ENCODE peak calls at places on chromosomes 5 and 9, in seven cellular contexts. One of them, this sample, is unnamed.

GRCh38 chr5:137374110-137374853 is 124.8 kb downstream of the SPOCK1 start:
- DNase-seq in activated T-helper 1 cell treated with anti-CD3 and anti-CD28 coated beads, Interleukin-2, amount 50 U/mL, for 16 hours: no peak
- DNase-seq in GM12865: no peak
- DNase-seq in Calu3: no peak
- DNase-seq in C1 segment of cervical spinal cord: no peak
- DNase-seq in MCF 10A: no peak
- DNase-seq in pulmonary artery endothelial cell: peak; percentile 17
- DNase-seq in this sample: no peak

GRCh38 chr9:14616188-14616982 is 76.8 kb downstream of the ZDHHC21 start:
- DNase-seq in pulmonary artery endothelial cell: peak; percentile 43
- DNase-seq in activated T-helper 1 cell treated with anti-CD3 and anti-CD28 coated beads, Interleukin-2, amount 50 U/mL, for 16 hours: no peak
- DNase-seq in Calu3: peak; percentile 2
- DNase-seq in GM12865: peak; percentile 66
- DNase-seq in C1 segment of cervical spinal cord: no peak
- DNase-seq in MCF 10A: peak; percentile 65
- DNase-seq in this sample: no peak

GRCh38 chr9:28808042-28808441 is 1234.8 kb upstream of the C9orf72 start:
- DNase-seq in GM12865: no peak
- DNase-seq in MCF 10A: peak; percentile 71
- DNase-seq in C1 segment of cervical spinal cord: no peak
- DNase-seq in pulmonary artery endothelial cell: no peak
- DNase-seq in activated T-helper 1 cell treated with anti-CD3 and anti-CD28 coated beads, Interleukin-2, amount 50 U/mL, for 16 hours: no peak
- DNase-seq in Calu3: no peak
- DNase-seq in this sample: no peak

GRCh38 chr9:82668724-82669324 is 394.1 kb downstream of the RASEF start:
- DNase-seq in C1 segment of cervical spinal cord: no peak
- DNase-seq in GM12865: no peak
- DNase-seq in activated T-helper 1 cell treated with anti-CD3 and anti-CD28 coated beads, Interleukin-2, amount 50 U/mL, for 16 hours: no peak
- DNase-seq in pulmonary artery endothelial cell: no peak
- DNase-seq in MCF 10A: no peak
- DNase-seq in Calu3: no peak
- DNase-seq in this sample: no peak

GRCh38 chr5:112240011-112240410 is 179.1 kb downstream of the EPB41L4A start:
- DNase-seq in activated T-helper 1 cell treated with anti-CD3 and anti-CD28 coated beads, Interleukin-2, amount 50 U/mL, for 16 hours: no peak
- DNase-seq in Calu3: peak; percentile 58
- DNase-seq in MCF 10A: peak; percentile 17
- DNase-seq in GM12865: no peak
- DNase-seq in pulmonary artery endothelial cell: no peak
- DNase-seq in C1 segment of cervical spinal cord: no peak
- DNase-seq in this sample: no peak

GRCh38 chr9:113501821-113502220 is 38.3 kb downstream of the RGS3 start:
- DNase-seq in MCF 10A: no peak
- DNase-seq in pulmonary artery endothelial cell: no peak
- DNase-seq in GM12865: no peak
- DNase-seq in activated T-helper 1 cell treated with anti-CD3 and anti-CD28 coated beads, Interleukin-2, amount 50 U/mL, for 16 hours: no peak
- DNase-seq in Calu3: no peak
- DNase-seq in C1 segment of cervical spinal cord: no peak
- DNase-seq in this sample: no peak

GRCh38 chr5:149581931-149582768 is 852 bp downstream of the ARHGEF37 start:
- DNase-seq in pulmonary artery endothelial cell: peak; percentile 41
- DNase-seq in activated T-helper 1 cell treated with anti-CD3 and anti-CD28 coated beads, Interleukin-2, amount 50 U/mL, for 16 hours: no peak
- DNase-seq in Calu3: no peak
- DNase-seq in MCF 10A: peak; percentile 57
- DNase-seq in C1 segment of cervical spinal cord: no peak
- DNase-seq in GM12865: no peak
- DNase-seq in this sample: no peak

GRCh38 chr9:13450723-13451122 is 171.2 kb upstream of the MPDZ start:
- DNase-seq in GM12865: peak; percentile 1
- DNase-seq in activated T-helper 1 cell treated with anti-CD3 and anti-CD28 coated beads, Interleukin-2, amount 50 U/mL, for 16 hours: no peak
- DNase-seq in MCF 10A: no peak
- DNase-seq in pulmonary artery endothelial cell: no peak
- DNase-seq in Calu3: no peak
- DNase-seq in C1 segment of cervical spinal cord: no peak
- DNase-seq in this sample: no peak

GRCh38 chr9:93200989-93201339 is 17.0 kb downstream of the WNK2 start:
- DNase-seq in Calu3: no peak
- DNase-seq in MCF 10A: no peak
- DNase-seq in C1 segment of cervical spinal cord: no peak
- DNase-seq in GM12865: no peak
- DNase-seq in pulmonary artery endothelial cell: no peak
- DNase-seq in activated T-helper 1 cell treated with anti-CD3 and anti-CD28 coated beads, Interleukin-2, amount 50 U/mL, for 16 hours: no peak
- DNase-seq in this sample: no peak

GRCh38 chr5:154179846-154180710 is 10.5 kb upstream of the GALNT10 start:
- DNase-seq in C1 segment of cervical spinal cord: no peak
- DNase-seq in pulmonary artery endothelial cell: no peak
- DNase-seq in Calu3: peak; percentile 38
- DNase-seq in activated T-helper 1 cell treated with anti-CD3 and anti-CD28 coated beads, Interleukin-2, amount 50 U/mL, for 16 hours: no peak
- DNase-seq in GM12865: peak; percentile 74
- DNase-seq in MCF 10A: peak; percentile 81
- DNase-seq in this sample: no peak

GRCh38 chr5:116404792-116405191 is 169.8 kb downstream of the SEMA6A start:
- DNase-seq in Calu3: no peak
- DNase-seq in C1 segment of cervical spinal cord: no peak
- DNase-seq in activated T-helper 1 cell treated with anti-CD3 and anti-CD28 coated beads, Interleukin-2, amount 50 U/mL, for 16 hours: no peak
- DNase-seq in GM12865: no peak
- DNase-seq in pulmonary artery endothelial cell: no peak
- DNase-seq in MCF 10A: no peak
- DNase-seq in this sample: no peak

GRCh38 chr5:77630246-77631165 is 8.0 kb downstream of the OTP start:
- DNase-seq in pulmonary artery endothelial cell: no peak
- DNase-seq in GM12865: peak; percentile 96
- DNase-seq in Calu3: peak; percentile 94
- DNase-seq in activated T-helper 1 cell treated with anti-CD3 and anti-CD28 coated beads, Interleukin-2, amount 50 U/mL, for 16 hours: no peak
- DNase-seq in MCF 10A: peak; percentile 23
- DNase-seq in C1 segment of cervical spinal cord: no peak
- DNase-seq in this sample: no peak

GRCh38 chr5:84119252-84119651 is 265.4 kb downstream of the EDIL3 start:
- DNase-seq in activated T-helper 1 cell treated with anti-CD3 and anti-CD28 coated beads, Interleukin-2, amount 50 U/mL, for 16 hours: no peak
- DNase-seq in MCF 10A: no peak
- DNase-seq in C1 segment of cervical spinal cord: no peak
- DNase-seq in GM12865: no peak
- DNase-seq in Calu3: no peak
- DNase-seq in pulmonary artery endothelial cell: no peak
- DNase-seq in this sample: no peak

GRCh38 chr9:120659617-120660169 is 54.6 kb downstream of the MEGF9 start:
- DNase-seq in GM12865: no peak
- DNase-seq in pulmonary artery endothelial cell: no peak
- DNase-seq in C1 segment of cervical spinal cord: no peak
- DNase-seq in Calu3: no peak
- DNase-seq in MCF 10A: no peak
- DNase-seq in activated T-helper 1 cell treated with anti-CD3 and anti-CD28 coated beads, Interleukin-2, amount 50 U/mL, for 16 hours: no peak
- DNase-seq in this sample: no peak

GRCh38 chr9:99430301-99430700 is 208.2 kb downstream of the SEC61B start:
- DNase-seq in GM12865: peak; percentile 52
- DNase-seq in MCF 10A: no peak
- DNase-seq in activated T-helper 1 cell treated with anti-CD3 and anti-CD28 coated beads, Interleukin-2, amount 50 U/mL, for 16 hours: no peak
- DNase-seq in C1 segment of cervical spinal cord: no peak
- DNase-seq in pulmonary artery endothelial cell: no peak
- DNase-seq in Calu3: no peak
- DNase-seq in this sample: no peak

GRCh38 chr9:93059097-93059959 is 827 bp downstream of the SUSD3 start:
- DNase-seq in C1 segment of cervical spinal cord: no peak
- DNase-seq in Calu3: no peak
- DNase-seq in pulmonary artery endothelial cell: no peak
- DNase-seq in GM12865: peak; percentile 57
- DNase-seq in activated T-helper 1 cell treated with anti-CD3 and anti-CD28 coated beads, Interleukin-2, amount 50 U/mL, for 16 hours: no peak
- DNase-seq in MCF 10A: no peak
- DNase-seq in this sample: no peak

GRCh38 chr5:176379881-176380280 is 8.5 kb downstream of the NOP16 start:
- DNase-seq in pulmonary artery endothelial cell: no peak
- DNase-seq in activated T-helper 1 cell treated with anti-CD3 and anti-CD28 coated beads, Interleukin-2, amount 50 U/mL, for 16 hours: no peak
- DNase-seq in GM12865: peak; percentile 27
- DNase-seq in Calu3: no peak
- DNase-seq in C1 segment of cervical spinal cord: no peak
- DNase-seq in MCF 10A: no peak
- DNase-seq in this sample: no peak

GRCh38 chr5:39947657-39948056 is 522.9 kb upstream of the DAB2 start:
- DNase-seq in activated T-helper 1 cell treated with anti-CD3 and anti-CD28 coated beads, Interleukin-2, amount 50 U/mL, for 16 hours: no peak
- DNase-seq in pulmonary artery endothelial cell: no peak
- DNase-seq in GM12865: no peak
- DNase-seq in MCF 10A: peak; percentile 2
- DNase-seq in Calu3: peak; percentile 5
- DNase-seq in C1 segment of cervical spinal cord: no peak
- DNase-seq in this sample: no peak

GRCh38 chr5:57191163-57191562 is 17.3 kb downstream of the GPBP1 start:
- DNase-seq in C1 segment of cervical spinal cord: no peak
- DNase-seq in activated T-helper 1 cell treated with anti-CD3 and anti-CD28 coated beads, Interleukin-2, amount 50 U/mL, for 16 hours: no peak
- DNase-seq in Calu3: no peak
- DNase-seq in pulmonary artery endothelial cell: no peak
- DNase-seq in GM12865: no peak
- DNase-seq in MCF 10A: no peak
- DNase-seq in this sample: no peak

GRCh38 chr5:140821375-140822280 is at the start of gene PCDHA5:
- DNase-seq in MCF 10A: peak; percentile 17
- DNase-seq in activated T-helper 1 cell treated with anti-CD3 and anti-CD28 coated beads, Interleukin-2, amount 50 U/mL, for 16 hours: no peak
- DNase-seq in pulmonary artery endothelial cell: no peak
- DNase-seq in C1 segment of cervical spinal cord: no peak
- DNase-seq in Calu3: no peak
- DNase-seq in GM12865: peak; percentile 10
- DNase-seq in this sample: no peak

GRCh38 chr5:58016892-58017291 is 443.0 kb downstream of the PLK2 start:
- DNase-seq in C1 segment of cervical spinal cord: no peak
- DNase-seq in pulmonary artery endothelial cell: no peak
- DNase-seq in GM12865: no peak
- DNase-seq in Calu3: no peak
- DNase-seq in MCF 10A: peak; percentile 23
- DNase-seq in activated T-helper 1 cell treated with anti-CD3 and anti-CD28 coated beads, Interleukin-2, amount 50 U/mL, for 16 hours: no peak
- DNase-seq in this sample: no peak

GRCh38 chr5:108101105-108101504 is 280.8 kb downstream of the FBXL17 start:
- DNase-seq in activated T-helper 1 cell treated with anti-CD3 and anti-CD28 coated beads, Interleukin-2, amount 50 U/mL, for 16 hours: no peak
- DNase-seq in GM12865: no peak
- DNase-seq in MCF 10A: no peak
- DNase-seq in pulmonary artery endothelial cell: no peak
- DNase-seq in C1 segment of cervical spinal cord: peak; percentile 21
- DNase-seq in Calu3: no peak
- DNase-seq in this sample: no peak

GRCh38 chr9:133221177-133221809 is 12.2 kb upstream of the OBP2B start:
- DNase-seq in pulmonary artery endothelial cell: no peak
- DNase-seq in Calu3: no peak
- DNase-seq in MCF 10A: no peak
- DNase-seq in C1 segment of cervical spinal cord: no peak
- DNase-seq in GM12865: peak; percentile 18
- DNase-seq in activated T-helper 1 cell treated with anti-CD3 and anti-CD28 coated beads, Interleukin-2, amount 50 U/mL, for 16 hours: no peak
- DNase-seq in this sample: peak; percentile 56

GRCh38 chr5:159734366-159734765 is 181.9 kb upstream of the ADRA1B start:
- DNase-seq in GM12865: no peak
- DNase-seq in pulmonary artery endothelial cell: no peak
- DNase-seq in activated T-helper 1 cell treated with anti-CD3 and anti-CD28 coated beads, Interleukin-2, amount 50 U/mL, for 16 hours: no peak
- DNase-seq in Calu3: no peak
- DNase-seq in MCF 10A: no peak
- DNase-seq in C1 segment of cervical spinal cord: no peak
- DNase-seq in this sample: no peak

GRCh38 chr5:16574789-16575785 is 41.7 kb downstream of the RETREG1 start:
- DNase-seq in C1 segment of cervical spinal cord: peak; percentile 51
- DNase-seq in Calu3: no peak
- DNase-seq in activated T-helper 1 cell treated with anti-CD3 and anti-CD28 coated beads, Interleukin-2, amount 50 U/mL, for 16 hours: no peak
- DNase-seq in MCF 10A: peak; percentile 73
- DNase-seq in pulmonary artery endothelial cell: no peak
- DNase-seq in GM12865: no peak
- DNase-seq in this sample: peak; percentile 35

GRCh38 chr5:83077662-83078261 is 415 bp downstream of the XRCC4 start:
- DNase-seq in GM12865: peak; percentile 37
- DNase-seq in MCF 10A: no peak
- DNase-seq in Calu3: peak; percentile 14
- DNase-seq in pulmonary artery endothelial cell: no peak
- DNase-seq in C1 segment of cervical spinal cord: no peak
- DNase-seq in activated T-helper 1 cell treated with anti-CD3 and anti-CD28 coated beads, Interleukin-2, amount 50 U/mL, for 16 hours: no peak
- DNase-seq in this sample: no peak

GRCh38 chr9:84748112-84748511 is 78.6 kb downstream of the NTRK2 start:
- DNase-seq in C1 segment of cervical spinal cord: no peak
- DNase-seq in activated T-helper 1 cell treated with anti-CD3 and anti-CD28 coated beads, Interleukin-2, amount 50 U/mL, for 16 hours: no peak
- DNase-seq in MCF 10A: no peak
- DNase-seq in pulmonary artery endothelial cell: no peak
- DNase-seq in Calu3: no peak
- DNase-seq in GM12865: peak; percentile 67
- DNase-seq in this sample: no peak

GRCh38 chr9:137316012-137316981 is 14.2 kb upstream of the NRARP start:
- DNase-seq in MCF 10A: peak; percentile 59
- DNase-seq in C1 segment of cervical spinal cord: no peak
- DNase-seq in pulmonary artery endothelial cell: no peak
- DNase-seq in activated T-helper 1 cell treated with anti-CD3 and anti-CD28 coated beads, Interleukin-2, amount 50 U/mL, for 16 hours: no peak
- DNase-seq in Calu3: peak; percentile 60
- DNase-seq in GM12865: peak; percentile 61
- DNase-seq in this sample: no peak

GRCh38 chr9:136482046-136482792 is 621 bp downstream of the SEC16A start:
- DNase-seq in C1 segment of cervical spinal cord: no peak
- DNase-seq in GM12865: peak; percentile 39
- DNase-seq in MCF 10A: peak; percentile 54
- DNase-seq in Calu3: no peak
- DNase-seq in pulmonary artery endothelial cell: no peak
- DNase-seq in activated T-helper 1 cell treated with anti-CD3 and anti-CD28 coated beads, Interleukin-2, amount 50 U/mL, for 16 hours: no peak
- DNase-seq in this sample: no peak

GRCh38 chr9:96874947-96875459 is 20.7 kb upstream of the ZNF782 start:
- DNase-seq in C1 segment of cervical spinal cord: no peak
- DNase-seq in MCF 10A: peak; percentile 94
- DNase-seq in Calu3: peak; percentile 59
- DNase-seq in activated T-helper 1 cell treated with anti-CD3 and anti-CD28 coated beads, Interleukin-2, amount 50 U/mL, for 16 hours: no peak
- DNase-seq in pulmonary artery endothelial cell: peak; percentile 49
- DNase-seq in GM12865: peak; percentile 70
- DNase-seq in this sample: no peak

This sample was measured in lower leg skin.